ENCODE peak calls at places on chromosomes 4 and X, in seven cellular contexts. G, W, B, Z, X, C and R are unnamed samples. For H3K4me1, the result is how much of the 10 kb centered on the place peaks cover.

GRCh38 chr4:35526456-35526855 is 717.9 kb downstream of the ARAP2 start:
- DNase-seq in X (no peak), B (no peak), W (no peak), C (no peak), Z (no peak), G (no peak), R (no peak)

GRCh38 chrX:97876697-97877407 is 993.1 kb downstream of the RPA4 start:
- DNase-seq in W (no peak), G (peak), Z (no peak), X (no peak), B (no peak), C (no peak), R (no peak)

GRCh38 chr4:113639311-113639710 is 122.2 kb downstream of the CAMK2D start:
- DNase-seq in G (no peak), Z (no peak), W (no peak), C (no peak), B (no peak), X (no peak), R (no peak)

GRCh38 chr4:5165419-5166369 is 114.4 kb downstream of the STK32B start:
- DNase-seq in B (no peak), C (no peak), G (peak), W (peak), Z (peak), X (no peak), R (no peak)

GRCh38 chr4:184941671-184942070 is 76.6 kb upstream of the HELT start:
- DNase-seq in Z (no peak), X (no peak), C (no peak), W (no peak), B (no peak), G (no peak), R (no peak)

GRCh38 chr4:25863347-25863784 is 578 bp upstream of the SEL1L3 start:
- DNase-seq in B (no peak), G (no peak), W (no peak), Z (no peak), C (no peak), X (no peak), R (no peak)

GRCh38 chr4:174005422-174005821 is 278.0 kb downstream of the FBXO8 start:
- DNase-seq in B (no peak), X (no peak), G (no peak), W (no peak), C (no peak), Z (no peak), R (no peak)

GRCh38 chr4:155322782-155323181 is 54.0 kb downstream of the MAP9 start:
- DNase-seq in X (no peak), G (no peak), Z (no peak), B (no peak), C (no peak), W (no peak), R (no peak)

GRCh38 chrX:110418857-110419249 is 60.2 kb downstream of the RTL9 start:
- DNase-seq in X (no peak), G (peak), B (no peak), C (no peak), Z (peak), W (peak), R (no peak)

GRCh38 chr4:1347410-1347864 is 429 bp downstream of the UVSSA start:
- DNase-seq in C (no peak), W (peak), Z (peak), X (no peak), B (peak), G (peak), R (no peak)

GRCh38 chr4:2944091-2944482 is 19.1 kb downstream of the NOP14 start:
- DNase-seq in C (no peak), B (no peak), X (no peak), W (no peak), Z (no peak), G (no peak), R (no peak)

GRCh38 chr4:123632646-123633045 is 236.1 kb downstream of the SPRY1 start:
- DNase-seq in G (no peak), X (no peak), C (no peak), Z (peak), B (no peak), W (no peak), R (no peak)

GRCh38 chrX:132165651-132166050 is 37.8 kb upstream of the FRMD7 start:
- DNase-seq in B (peak), W (peak), C (no peak), G (no peak), Z (no peak), X (no peak), R (no peak)

GRCh38 chr4:124092101-124093057 is 620.2 kb downstream of the ANKRD50 start:
- DNase-seq in W (peak), C (no peak), X (no peak), G (no peak), B (no peak), Z (no peak), R (no peak)

GRCh38 chrX:150219374-150220185 is 143.5 kb upstream of the MAMLD1 start:
- DNase-seq in W (peak), Z (peak), C (no peak), B (no peak), X (no peak), G (peak), R (no peak)

GRCh38 chr4:1726146-1726934 is 5.0 kb downstream of the TACC3 start:
- DNase-seq in Z (peak), G (peak), X (peak), W (peak), C (peak), B (peak), R (peak)

GRCh38 chrX:23317799-23318724 is 16.6 kb upstream of the PTCHD1 start:
- DNase-seq in B (no peak), G (no peak), X (no peak), Z (no peak), W (peak), C (no peak), R (peak)

GRCh38 chrX:133307637-133308485 is 89.7 kb upstream of the TFDP3 start:
- DNase-seq in G (no peak), W (peak), C (no peak), X (no peak), B (no peak), Z (no peak), R (no peak)

GRCh38 chr4:53015681-53016080 is 153.6 kb downstream of the RASL11B start:
- DNase-seq in G (peak), B (no peak), Z (peak), W (peak), C (peak), X (no peak), R (no peak)

GRCh38 chr4:38131371-38132139 is 171.4 kb downstream of the PTTG2 start:
- DNase-seq in X (no peak), G (peak), W (no peak), Z (no peak), B (no peak), C (no peak), R (peak)

GRCh38 chr4:140078366-140078765 is 75.6 kb downstream of the MAML3 start:
- DNase-seq in G (peak), C (no peak), B (no peak), W (no peak), X (no peak), Z (peak), R (no peak)

GRCh38 chrX:42241421-42241820 is 318.1 kb upstream of the CASK start:
- DNase-seq in C (no peak), B (no peak), G (no peak), Z (no peak), W (no peak), X (no peak), R (no peak)

GRCh38 chrX:155767101-155767878 is 113.9 kb upstream of the VAMP7 start:
- DNase-seq in X (no peak), C (peak), Z (peak), W (peak), B (peak), G (peak), R (peak)

GRCh38 chrX:80216086-80216485 is 201.5 kb downstream of the TBX22 start:
- DNase-seq in C (no peak), B (peak), W (no peak), G (no peak), Z (no peak), X (peak), R (no peak)

GRCh38 chrX:23883737-23884354 is 23.9 kb downstream of the APOO start:
- DNase-seq in W (peak), X (peak), G (peak), B (peak), Z (peak), C (peak), R (no peak)

GRCh38 chr4:183430317-183430986 is 14.0 kb upstream of the CDKN2AIP start:
- DNase-seq in W (no peak), B (no peak), G (no peak), C (no peak), X (no peak), Z (no peak), R (peak)

GRCh38 chrX:154511761-154512160 is 4.3 kb downstream of the FAM3A start:
- DNase-seq in B (no peak), W (no peak), X (no peak), Z (no peak), C (no peak), G (no peak), R (no peak)

GRCh38 chr4:125522992-125523391 is 208.2 kb downstream of the FAT4 start:
- DNase-seq in W (no peak), C (no peak), Z (no peak), B (no peak), G (no peak), X (no peak), R (no peak)

GRCh38 chrX:148691456-148691855 is 191.0 kb downstream of the AFF2 start:
- DNase-seq in C (no peak), X (no peak), W (no peak), G (peak), B (no peak), Z (no peak), R (no peak)

GRCh38 chrX:117094149-117094548 is 631.4 kb upstream of the CT83 start:
- DNase-seq in Z (no peak), X (no peak), C (no peak), G (no peak), B (no peak), W (no peak), R (no peak)

GRCh38 chr4:95080969-95081368 is 323.2 kb downstream of the BMPR1B start:
- DNase-seq in C (no peak), W (no peak), X (no peak), Z (no peak), B (no peak), G (no peak), R (peak)

GRCh38 chrX:50067435-50068292 is 133.1 kb downstream of the AKAP4 start:
- DNase-seq in Z (peak), W (peak), B (no peak), C (no peak), X (no peak), G (peak), R (no peak)

GRCh38 chrX:155611302-155611701 is 1.4 kb downstream of the TMLHE start:
- DNase-seq in Z (no peak), C (no peak), G (no peak), X (no peak), W (no peak), B (no peak), R (no peak)

GRCh38 chr4:25703731-25704388 is 48.2 kb downstream of the SLC34A2 start:
- DNase-seq in B (no peak), X (no peak), G (peak), W (no peak), C (no peak), Z (peak), R (no peak)

GRCh38 chr4:1231637-1232360 is 17.1 kb downstream of the CTBP1 start:
- DNase-seq in C (no peak), W (no peak), Z (no peak), G (no peak), X (no peak), B (no peak), R (no peak)

GRCh38 chr4:166635367-166635766 is 598.9 kb downstream of the SPOCK3 start:
- DNase-seq in G (no peak), B (no peak), W (no peak), X (no peak), C (no peak), Z (no peak), R (no peak)

GRCh38 chr4:158644755-158645154 is 26.9 kb downstream of the C4orf46 start:
- DNase-seq in W (no peak), B (no peak), C (no peak), Z (no peak), G (no peak), X (no peak), R (no peak)

GRCh38 chr4:77220841-77221613 is 64.0 kb downstream of the CCNG2 start:
- DNase-seq in W (peak), B (no peak), X (no peak), C (no peak), Z (peak), G (peak), R (no peak)

DNA sequence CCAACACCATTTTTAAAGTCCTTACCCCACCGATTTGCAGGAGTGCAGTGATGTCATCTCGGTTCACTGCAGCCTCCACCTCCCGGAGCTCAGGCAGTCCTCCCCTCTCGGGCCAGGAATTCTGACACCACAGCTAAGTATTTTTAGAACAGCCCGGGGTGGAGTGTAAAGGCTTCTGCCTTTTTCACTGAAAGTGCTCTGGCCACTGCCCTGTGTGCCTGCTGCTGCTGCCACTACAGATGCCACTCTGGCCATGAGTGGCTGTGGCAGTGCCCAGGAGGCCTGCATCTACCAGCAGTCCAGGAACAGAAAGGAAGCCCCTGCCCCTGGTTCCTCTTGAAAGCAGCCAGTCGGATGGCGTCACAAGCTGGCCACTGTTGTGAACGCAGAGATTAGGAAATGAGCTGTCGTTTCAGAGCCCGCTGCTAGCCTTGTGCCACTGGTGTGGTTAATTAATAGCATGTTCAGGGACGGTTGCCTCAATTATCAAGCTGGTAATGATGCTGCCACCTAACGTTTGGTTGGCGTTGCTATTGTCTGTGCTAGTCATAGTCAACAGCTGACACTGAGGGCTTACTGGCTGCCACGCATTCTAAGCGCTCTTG is 23.6 kb upstream of the TBC1D14 start:
- DNase-seq in W (peak), X (no peak), G (peak), C (no peak), B (no peak), Z (peak), R (no peak)
- TF ChIP-seq CTCF in W (peak), X (peak), G (peak), C (peak), B (no peak), Z (peak), R (no peak)

GRCh38 chr4:86450861-86451260 is 91.0 kb upstream of the MAPK10 start:
- DNase-seq in W (no peak), X (no peak), B (no peak), C (no peak), Z (no peak), G (no peak), R (no peak)

GRCh38 chr4:86449746-86450145 is 89.9 kb upstream of the MAPK10 start:
- DNase-seq in W (no peak), G (no peak), X (no peak), Z (no peak), C (no peak), B (no peak), R (no peak)

GRCh38 chr4:86448891-86449290 is 89.0 kb upstream of the MAPK10 start:
- DNase-seq in G (no peak), X (no peak), W (no peak), Z (no peak), B (no peak), C (no peak), R (peak)

GRCh38 chr4:86451560-86452322 is 91.9 kb upstream of the MAPK10 start:
- DNase-seq in Z (peak), B (peak), W (peak), G (peak), X (no peak), C (no peak), R (no peak)

GRCh38 chr4:86450189-86450588 is 90.3 kb upstream of the MAPK10 start:
- DNase-seq in Z (no peak), X (no peak), W (no peak), C (no peak), G (no peak), B (no peak), R (no peak)
- H3K4me1 ChIP-seq in Z (under half), X (under half), W (under half), C (under half), G (under half), B (under half), R (under half)

GRCh38 chrX:47482065-47482511 is 934 bp downstream of the ZNF41 start:
- DNase-seq in B (no peak), W (no peak), Z (no peak), C (no peak), G (no peak), X (no peak), R (no peak)
- H3K4me2 ChIP-seq in B (peak), W (peak), Z (peak), C (peak), G (peak), X (peak), R (peak)

DNA sequence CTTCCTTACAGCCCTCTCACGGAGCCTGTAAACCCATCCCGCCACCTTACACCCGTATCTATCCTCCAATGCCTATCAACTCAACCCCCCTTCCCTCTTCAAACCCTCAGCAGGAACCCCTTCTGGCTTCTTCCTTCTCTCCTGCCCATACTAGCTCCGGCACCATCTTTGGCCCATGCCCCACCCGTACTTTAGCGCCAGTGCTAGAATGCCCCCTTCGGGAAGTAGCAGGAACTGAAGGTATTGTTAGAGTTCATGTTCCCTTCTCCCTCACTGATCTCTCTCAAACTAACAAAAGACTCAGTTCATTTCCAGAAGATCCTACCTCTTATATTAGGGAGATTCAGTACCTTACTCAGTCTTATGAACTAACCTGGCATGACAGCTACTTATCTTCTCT is 2.7 kb upstream of the UGT2B15 start:
- DNase-seq in C (no peak), W (no peak), G (no peak), B (no peak), Z (no peak), X (no peak), R (no peak)
- TF ChIP-seq CTCF in C (peak), W (no peak), G (no peak), B (no peak), Z (no peak), X (no peak), R (no peak)

DNA sequence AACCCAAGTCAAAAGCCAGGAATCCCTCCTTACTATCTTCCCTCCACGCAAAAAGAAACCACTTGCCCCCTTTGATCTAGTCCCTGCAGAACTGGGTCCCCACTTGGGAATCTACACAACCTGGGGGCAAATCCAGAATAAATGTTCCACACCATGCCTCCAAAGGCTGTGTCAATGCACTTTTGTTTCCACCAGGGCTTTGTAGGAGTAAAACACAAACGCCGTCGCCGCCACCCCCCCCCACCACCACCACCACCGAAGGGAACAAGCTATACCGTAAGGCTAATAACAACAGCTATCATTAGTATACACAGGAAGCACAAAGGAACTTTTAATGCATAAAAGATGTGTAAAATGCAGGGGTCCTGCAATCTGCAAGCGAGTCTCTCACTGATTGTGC is 13.3 kb downstream of the BCOR start:
- DNase-seq in X (no peak), G (no peak), C (no peak), Z (no peak), B (no peak), W (no peak), R (no peak)
- H3K4me1 ChIP-seq in X (under half), G (under half), C (half or more), Z (under half), B (under half), W (under half), R (under half)

GRCh38 chr4:74437866-74438265 is 7.1 kb upstream of the AREG start:
- DNase-seq in B (no peak), C (no peak), W (no peak), G (no peak), X (no peak), Z (no peak), R (no peak)
- H3K4me2 ChIP-seq in B (no peak), C (no peak), W (no peak), G (no peak), X (no peak), Z (no peak), R (no peak)

GRCh38 chr4:109981936-109982335 is 69.3 kb downstream of the EGF start:
- DNase-seq in C (no peak), B (no peak), X (no peak), W (no peak), Z (no peak), G (no peak), R (no peak)

GRCh38 chr4:109977854-109978501 is 65.3 kb downstream of the EGF start:
- DNase-seq in G (peak), X (no peak), C (peak), W (peak), Z (peak), B (peak), R (no peak)

GRCh38 chr4:109976189-109976588 is 63.5 kb downstream of the EGF start:
- DNase-seq in G (no peak), W (no peak), C (no peak), B (no peak), Z (no peak), X (no peak), R (no peak)

GRCh38 chr4:109979932-109980717 is 67.4 kb downstream of the EGF start:
- DNase-seq in B (no peak), C (no peak), W (peak), G (peak), X (no peak), Z (peak), R (no peak)

DNA sequence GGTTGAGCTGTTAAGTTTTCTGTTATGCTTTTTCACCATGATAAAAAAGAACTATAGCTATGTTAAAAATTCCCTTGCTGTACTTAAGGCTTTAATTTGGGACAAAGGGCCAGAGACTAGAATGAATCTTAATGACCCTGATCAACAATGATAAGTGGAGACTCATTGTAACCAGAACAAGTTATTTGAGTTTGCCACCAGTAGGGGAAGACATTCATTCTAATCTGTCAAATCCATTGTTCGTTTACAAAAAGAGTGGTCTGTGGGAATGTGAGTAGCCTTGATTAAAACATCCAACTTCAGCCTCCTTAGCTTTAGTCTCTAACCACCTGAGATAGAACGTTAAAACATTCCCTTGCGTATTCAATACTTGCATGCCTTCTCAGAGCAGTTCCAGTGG is 66.0 kb downstream of the EGF start:
- DNase-seq in W (no peak), X (no peak), C (no peak), G (peak), Z (no peak), B (no peak), R (no peak)
- TF ChIP-seq CTCF in W (no peak), X (peak), C (peak), G (peak), Z (no peak), B (no peak), R (no peak)